ENCODE peak calls at places on chromosomes 12 and 14, in seven cellular contexts. Z is H9, K is IMR-90, D is mesendoderm, Q is H1, E is neuronal stem cell, Y is trophoblast cell. F is an unnamed sample. For H3K4me1, the result is how much of the 10 kb centered on the place peaks cover.

GRCh38 chr12:481422-481821 is 21.7 kb downstream of the B4GALNT3 start:
- DNase-seq in D (no peak), E (no peak), Z (peak), K (peak), Q (no peak), Y (no peak), F (peak)

GRCh38 chr12:21797539-21797938 is 23.0 kb upstream of the KCNJ8 start:
- DNase-seq in Y (no peak), K (peak), Q (no peak), Z (no peak), D (no peak), E (no peak), F (no peak)

GRCh38 chr12:112905451-112906089 is 1.2 kb upstream of the OAS1 start:
- DNase-seq in Q (no peak), Y (no peak), K (no peak), D (no peak), Z (no peak), E (no peak), F (no peak)

GRCh38 chr14:20782280-20782890 is 1.3 kb downstream of the RNASE6 start:
- DNase-seq in Y (no peak), K (no peak), D (no peak), Z (no peak), E (no peak), Q (no peak), F (no peak)

GRCh38 chr12:109510196-109510595 is 32.8 kb downstream of the UBE3B start:
- DNase-seq in Z (no peak), D (no peak), K (no peak), Y (no peak), Q (no peak), E (no peak), F (no peak)

GRCh38 chr12:117966511-117966910 is 2.3 kb downstream of the KSR2 start:
- DNase-seq in E (no peak), Y (no peak), Q (no peak), K (no peak), D (no peak), Z (no peak), F (no peak)

GRCh38 chr12:42982828-42983227 is 393.3 kb upstream of the PRICKLE1 start:
- DNase-seq in D (no peak), Y (no peak), E (no peak), Z (no peak), K (no peak), Q (no peak), F (no peak)

GRCh38 chr12:121791671-121792496 is 1.6 kb downstream of the RHOF start:
- DNase-seq in D (no peak), K (no peak), E (no peak), Z (no peak), Y (peak), Q (no peak), F (no peak)

GRCh38 chr12:4579305-4580097 is 17.5 kb downstream of the DYRK4 start:
- DNase-seq in D (peak), E (peak), Q (no peak), Z (no peak), K (peak), Y (no peak), F (peak)

GRCh38 chr12:44616385-44616784 is 259.7 kb downstream of the NELL2 start:
- DNase-seq in D (no peak), K (peak), Q (no peak), Z (no peak), Y (no peak), E (no peak), F (peak)

GRCh38 chr14:22908601-22909000 is 10.3 kb downstream of the RBM23 start:
- DNase-seq in E (no peak), Y (no peak), K (peak), Q (no peak), D (no peak), Z (no peak), F (peak)

GRCh38 chr14:59358105-59358504 is 107.1 kb downstream of the GPR135 start:
- DNase-seq in D (peak), Q (no peak), Y (peak), E (no peak), K (peak), Z (peak), F (no peak)

GRCh38 chr12:106425061-106425706 is 67.6 kb downstream of the POLR3B start:
- DNase-seq in Q (no peak), E (no peak), D (peak), Z (no peak), K (no peak), Y (no peak), F (no peak)

GRCh38 chr12:131918311-131919050 is 10.6 kb upstream of the PUS1 start:
- DNase-seq in K (no peak), Y (no peak), E (no peak), Q (no peak), Z (no peak), D (no peak), F (no peak)

GRCh38 chr12:76035045-76035444 is 3.5 kb upstream of the PHLDA1 start:
- DNase-seq in E (no peak), Y (no peak), Q (no peak), Z (no peak), D (no peak), K (no peak), F (no peak)

GRCh38 chr12:21476949-21477348 is 24.5 kb downstream of the RECQL start:
- DNase-seq in Z (no peak), K (peak), Q (no peak), Y (no peak), E (no peak), D (no peak), F (peak)

GRCh38 chr14:92259613-92260357 is 63.2 kb upstream of the SLC24A4 start:
- DNase-seq in Z (no peak), D (no peak), Y (no peak), E (no peak), K (no peak), Q (no peak), F (no peak)

GRCh38 chr12:41992029-41992428 is 152.6 kb downstream of the GXYLT1 start:
- DNase-seq in D (no peak), K (no peak), E (no peak), Z (no peak), Y (no peak), Q (no peak), F (no peak)

GRCh38 chr12:94872671-94873367 is 130.7 kb downstream of the NDUFA12 start:
- DNase-seq in D (peak), Y (no peak), Q (peak), E (no peak), K (no peak), Z (peak), F (no peak)

GRCh38 chr12:22018860-22019259 is 27.2 kb upstream of the CMAS start:
- DNase-seq in Q (no peak), Z (no peak), E (no peak), D (no peak), K (peak), Y (no peak), F (no peak)

GRCh38 chr12:42129595-42130204 is 15.0 kb downstream of the GXYLT1 start:
- DNase-seq in Z (no peak), D (peak), E (peak), K (peak), Q (no peak), Y (peak), F (peak)

GRCh38 chr14:30006695-30007094 is 79.0 kb upstream of the PRKD1 start:
- DNase-seq in Y (no peak), Z (no peak), Q (no peak), K (no peak), E (no peak), D (no peak), F (no peak)

GRCh38 chr12:2183556-2184541 is 131.1 kb downstream of the CACNA1C start:
- DNase-seq in E (peak), K (peak), Y (peak), Q (no peak), D (peak), Z (no peak), F (peak)

GRCh38 chr12:70754330-70754741 is 117.1 kb upstream of the PTPRB start:
- DNase-seq in Q (no peak), K (no peak), D (no peak), Y (peak), Z (no peak), E (no peak), F (no peak)

GRCh38 chr14:78075610-78076277 is 94.4 kb upstream of the NRXN3 start:
- DNase-seq in Y (no peak), Z (no peak), E (no peak), K (no peak), Q (no peak), D (no peak), F (no peak)

GRCh38 chr12:76623929-76624328 is 64.4 kb upstream of the OSBPL8 start:
- DNase-seq in D (peak), Y (no peak), K (peak), Q (no peak), Z (no peak), E (no peak), F (no peak)

GRCh38 chr14:96178674-96179321 is 25.8 kb upstream of the BDKRB2 start:
- DNase-seq in D (no peak), Z (no peak), K (peak), Q (no peak), Y (no peak), E (no peak), F (peak)

GRCh38 chr14:94046696-94047250 is 20.6 kb downstream of the OTUB2 start:
- DNase-seq in Y (no peak), K (no peak), D (no peak), Z (peak), E (no peak), Q (no peak), F (no peak)

GRCh38 chr12:32569256-32569655 is 109.8 kb upstream of the DNM1L start:
- DNase-seq in D (no peak), Y (no peak), K (no peak), E (no peak), Z (no peak), Q (no peak), F (no peak)

GRCh38 chr12:113299619-113300237 is 35.2 kb downstream of the SLC8B1 start:
- DNase-seq in Q (no peak), K (peak), Z (peak), E (no peak), D (peak), Y (peak), F (peak)

GRCh38 chr14:63727736-63728728 is at the start of gene SGPP1:
- DNase-seq in D (peak), Z (peak), E (peak), Q (peak), Y (peak), K (peak), F (peak)

GRCh38 chr12:124684971-124685688 is 117.7 kb upstream of the NCOR2 start:
- DNase-seq in Y (peak), D (no peak), Q (no peak), Z (no peak), K (peak), E (no peak), F (peak)

DNA sequence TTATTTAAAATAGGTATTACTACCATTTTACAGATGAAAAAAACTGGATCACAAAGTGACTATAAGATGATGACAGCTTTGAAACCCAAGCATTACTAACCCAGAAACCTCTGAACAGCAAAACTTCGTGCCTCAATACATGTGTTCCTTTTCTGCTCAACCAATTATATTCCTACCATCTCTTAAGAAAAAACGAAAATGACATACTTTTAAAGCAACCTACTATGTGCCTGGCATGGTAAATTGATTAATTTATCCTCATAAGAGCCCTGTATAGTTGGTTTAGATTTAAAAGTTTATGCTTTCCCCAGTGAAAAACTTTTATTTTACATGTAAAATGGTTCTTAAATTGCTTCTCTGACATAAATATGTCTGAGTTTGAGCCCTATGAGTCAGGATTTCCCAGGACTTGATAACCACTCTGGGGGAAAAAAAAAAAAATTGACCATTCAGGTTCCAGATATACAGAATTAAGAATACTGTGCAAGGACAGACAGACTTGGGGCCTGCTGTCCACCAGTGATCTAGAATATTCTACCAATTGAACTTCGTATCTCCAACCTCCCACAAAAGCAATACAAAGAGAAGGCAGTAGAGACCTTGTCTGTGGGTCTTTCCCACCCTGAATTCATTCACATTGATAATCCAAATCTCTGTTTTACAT is 4.3 kb downstream of the SINHCAF start:
- DNase-seq in D (no peak), K (peak), Y (no peak), E (no peak), Z (no peak), Q (no peak), F (peak)
- H3K4me1 ChIP-seq in D (under half), K (under half), Y (under half), E (under half), Z (under half), Q (under half), F (under half)

GRCh38 chr14:56730468-56731145 is 79.7 kb downstream of the OTX2 start:
- DNase-seq in Q (no peak), Z (peak), K (no peak), D (peak), Y (no peak), E (no peak), F (no peak)
- H3K4me2 ChIP-seq in Q (peak), Z (peak), K (no peak), D (peak), Y (no peak), E (no peak), F (no peak)

DNA sequence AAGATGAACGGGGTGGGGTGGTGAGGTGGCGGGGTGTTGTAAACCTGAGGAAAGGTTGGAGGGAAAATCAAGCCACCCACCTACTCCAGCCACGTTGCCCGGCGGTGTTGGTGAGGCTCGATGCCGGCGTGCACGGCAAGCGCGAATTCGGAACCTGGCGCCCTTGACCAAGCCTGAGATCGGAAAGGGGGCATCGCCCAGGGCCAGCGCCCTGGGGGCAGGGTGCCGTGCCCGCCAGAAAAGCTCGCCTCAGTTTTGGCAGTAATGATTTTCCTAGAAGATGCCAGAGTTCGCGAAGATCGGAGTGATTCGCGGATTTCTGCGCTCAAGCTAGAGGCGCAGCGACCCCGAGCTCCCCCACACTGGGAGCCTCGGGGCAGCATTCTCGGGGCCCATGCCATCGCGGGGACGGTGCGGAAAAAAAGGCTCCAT is 804 bp downstream of the STXBP6 start:
- DNase-seq in Q (peak), K (no peak), Y (no peak), Z (no peak), D (no peak), E (no peak), F (peak)
- H2BK120ac ChIP-seq in Q (no peak), K (peak), Y (no peak), Z (no peak), D (no peak), E (no peak), F (peak)

DNA sequence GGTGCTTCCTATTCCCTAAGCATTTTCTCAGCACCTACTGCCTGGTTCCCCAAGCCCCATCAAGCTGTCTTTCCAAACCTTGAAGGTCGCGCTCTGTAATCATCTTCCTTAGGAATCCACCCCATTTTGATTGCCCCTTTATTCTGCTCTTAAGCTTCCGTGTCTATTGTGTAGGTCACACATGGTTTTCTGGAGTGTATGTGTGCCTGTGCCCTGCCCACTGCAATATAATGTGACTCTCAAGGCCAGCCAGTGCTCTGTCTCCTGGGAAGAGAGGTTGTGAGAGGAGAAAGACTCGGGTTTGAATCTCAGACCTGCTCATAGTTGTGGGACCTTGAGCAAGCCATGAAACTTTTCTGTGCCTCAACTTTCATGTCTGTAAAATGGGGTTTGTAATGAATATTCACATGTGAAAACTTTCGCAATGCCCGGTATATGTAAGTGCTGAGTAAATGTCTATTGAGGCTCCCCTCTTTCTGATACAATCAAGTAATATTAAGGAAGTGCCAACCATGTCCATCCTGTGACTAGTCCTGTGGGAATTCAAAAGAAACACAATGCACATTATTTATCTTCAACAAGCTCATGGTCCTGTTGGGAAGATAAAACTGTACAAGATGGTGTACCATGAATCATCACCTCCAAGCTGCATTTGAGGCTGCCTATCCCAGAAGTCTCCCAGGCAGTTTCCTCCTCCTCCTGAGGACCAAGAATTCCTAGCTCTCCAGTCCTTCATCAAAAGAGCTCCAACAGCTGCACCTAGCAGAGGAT is 774 bp upstream of the KRT75 start:
- DNase-seq in E (no peak), K (peak), D (no peak), Q (no peak), Z (peak), Y (no peak), F (no peak)
- H3K4me1 ChIP-seq in E (under half), K (under half), D (under half), Q (under half), Z (under half), Y (under half), F (under half)

DNA sequence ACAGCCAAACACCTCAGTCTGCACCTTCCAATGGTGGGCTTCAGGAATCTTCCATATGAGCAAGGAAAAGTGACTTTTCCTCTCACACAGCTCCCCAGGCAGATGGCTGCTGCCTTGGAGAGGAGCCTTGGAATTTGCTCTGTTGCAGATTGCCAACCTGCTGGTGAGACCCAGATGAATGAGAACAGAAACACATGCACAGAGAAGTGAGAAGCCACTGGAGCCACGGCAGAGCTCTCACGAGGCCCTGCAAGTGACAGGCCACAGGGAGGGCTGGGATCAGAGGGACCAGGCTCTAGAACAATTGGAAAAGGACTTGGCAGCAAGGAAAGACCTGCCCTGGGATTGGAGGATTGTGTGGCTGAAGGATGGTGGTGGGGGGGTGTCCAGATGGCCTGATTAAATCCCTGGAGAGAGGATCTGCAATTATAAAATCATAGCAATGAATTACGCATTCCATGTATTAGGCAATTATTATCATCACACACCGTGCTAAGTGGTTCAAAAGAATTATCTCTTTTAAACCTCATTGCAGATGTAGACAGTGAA is 84.9 kb upstream of the PWP1 start:
- DNase-seq in K (no peak), E (no peak), Y (no peak), Q (no peak), D (no peak), Z (no peak), F (no peak)
- H3K4me2 ChIP-seq in K (no peak), E (no peak), Y (no peak), Q (no peak), D (no peak), Z (no peak), F (no peak)

GRCh38 chr14:53010193-53010592 is 59.3 kb upstream of the FERMT2 start:
- DNase-seq in E (no peak), K (no peak), Q (no peak), Y (no peak), Z (no peak), D (no peak), F (peak)
- H2BK120ac ChIP-seq in E (no peak), K (no peak), Q (no peak), Y (no peak), Z (no peak), D (no peak), F (no peak)

GRCh38 chr12:62919827-62920226 is 15.1 kb downstream of the PPM1H start:
- DNase-seq in D (no peak), K (peak), Q (no peak), Z (no peak), E (no peak), Y (no peak), F (no peak)
- H3K4me1 ChIP-seq in D (under half), K (under half), Q (under half), Z (under half), E (under half), Y (under half), F (under half)

GRCh38 chr14:24995016-24995415 is 54.9 kb downstream of the STXBP6 start:
- DNase-seq in D (no peak), Q (no peak), Z (no peak), Y (no peak), E (no peak), K (no peak), F (no peak)

GRCh38 chr14:24992624-24993360 is 57.2 kb downstream of the STXBP6 start:
- DNase-seq in D (no peak), Z (no peak), Q (no peak), K (no peak), Y (no peak), E (no peak), F (no peak)

GRCh38 chr14:24993631-24994030 is 56.3 kb downstream of the STXBP6 start:
- DNase-seq in E (no peak), Q (no peak), Z (no peak), Y (no peak), K (no peak), D (no peak), F (no peak)

GRCh38 chr14:24991821-24992220 is 58.1 kb downstream of the STXBP6 start:
- DNase-seq in Y (no peak), D (no peak), E (no peak), K (no peak), Q (no peak), Z (no peak), F (no peak)

GRCh38 chr14:24990773-24991172 is 59.2 kb downstream of the STXBP6 start:
- DNase-seq in Y (no peak), E (no peak), D (no peak), K (no peak), Q (no peak), Z (no peak), F (no peak)
- H3K4me2 ChIP-seq in Y (no peak), E (no peak), D (no peak), K (no peak), Q (no peak), Z (no peak), F (no peak)

GRCh38 chr14:56703947-56704346 is 106.3 kb downstream of the OTX2 start:
- DNase-seq in Z (no peak), K (no peak), E (no peak), Q (no peak), Y (no peak), D (peak), F (no peak)

GRCh38 chr14:56702515-56702914 is 107.8 kb downstream of the OTX2 start:
- DNase-seq in Q (no peak), Y (no peak), K (no peak), E (no peak), Z (no peak), D (no peak), F (no peak)
- H2BK120ac ChIP-seq in Q (no peak), Y (no peak), K (no peak), E (no peak), Z (no peak), D (no peak), F (no peak)